ENCODE peak calls at places on chromosomes 16 and 17, in five cellular contexts. L is epithelial cell of esophagus, Z is fibroblast of lung, N is fibroblast of mammary gland, B is thyroid gland. W is an unnamed sample.

GRCh38 chr16:51922476-51922875 is 624.5 kb downstream of the TOX3 start:
- DNase-seq in Z (no peak), L (peak; percentile 98), N (no peak), B (no peak), W (no peak)

GRCh38 chr17:48351916-48352332 is 78.1 kb downstream of the SKAP1 start:
- DNase-seq in Z (peak; percentile 77), L (peak; percentile 17), N (peak; percentile 66), B (no peak), W (peak; percentile 63)

GRCh38 chr16:23227529-23227928 is 45.0 kb downstream of the SCNN1G start:
- DNase-seq in L (no peak), Z (no peak), B (no peak), N (no peak), W (no peak)

GRCh38 chr17:73191443-73192218 is 1.2 kb upstream of the COG1 start:
- DNase-seq in B (peak; percentile 79), L (peak; percentile 77), N (peak; percentile 72), Z (peak; percentile 73), W (peak; percentile 83)

GRCh38 chr16:84617068-84617630 is 729 bp downstream of the COTL1 start:
- DNase-seq in L (peak; percentile 50), N (no peak), Z (no peak), B (peak; percentile 52), W (peak; percentile 16)

GRCh38 chr17:8837438-8838075 is 29.9 kb downstream of the PIK3R6 start:
- DNase-seq in N (peak; percentile 13), L (no peak), Z (no peak), B (peak; percentile 76), W (peak; percentile 6)

GRCh38 chr16:89706446-89707260 is 5.1 kb upstream of the SPATA2L start:
- DNase-seq in N (no peak), B (no peak), L (no peak), Z (no peak), W (no peak)

GRCh38 chr17:47949197-47949759 is 7.9 kb downstream of the PNPO start:
- DNase-seq in N (peak; percentile 76), L (peak; percentile 78), B (peak; percentile 99), Z (peak; percentile 83), W (peak; percentile 88)

GRCh38 chr17:63928966-63929695 is 3.0 kb downstream of the CD79B start:
- DNase-seq in N (no peak), B (no peak), Z (no peak), L (no peak), W (no peak)

GRCh38 chr16:67529639-67530012 is 997 bp downstream of the RIPOR1 start:
- DNase-seq in Z (peak; percentile 32), N (peak; percentile 36), L (no peak), B (no peak), W (no peak)

GRCh38 chr17:58666858-58667267 is 25.0 kb downstream of the TEX14 start:
- DNase-seq in N (peak; percentile 79), B (peak; percentile 24), Z (peak; percentile 87), L (peak; percentile 80), W (peak; percentile 48)

GRCh38 chr17:66190738-66191606 is 961 bp downstream of the CEP112 start:
- DNase-seq in L (peak; percentile 6), B (no peak), N (peak; percentile 78), Z (peak; percentile 75), W (peak; percentile 84)

GRCh38 chr17:61411114-61411943 is 11.7 kb downstream of the TBX2 start:
- DNase-seq in Z (peak; percentile 88), B (peak; percentile 64), N (peak; percentile 76), L (peak; percentile 58), W (peak; percentile 61)

GRCh38 chr17:44038604-44039007 is 23.8 kb upstream of the TMEM101 start:
- DNase-seq in B (peak; percentile 4), N (no peak), L (peak; percentile 27), Z (no peak), W (no peak)

GRCh38 chr17:46191332-46192210 is 1.7 kb downstream of the KANSL1 start:
- DNase-seq in N (no peak), B (peak; percentile 14), L (peak; percentile 58), Z (peak; percentile 42), W (peak; percentile 36)

GRCh38 chr17:20157078-20157360 is 147.9 kb downstream of the SPECC1 start:
- DNase-seq in L (no peak), Z (no peak), B (no peak), N (no peak), W (no peak)

GRCh38 chr17:69084911-69085310 is 24.2 kb upstream of the ABCA9 start:
- DNase-seq in N (no peak), L (peak; percentile 47), Z (no peak), B (peak; percentile 13), W (no peak)

GRCh38 chr17:1605681-1606351 is 22.8 kb downstream of the SLC43A2 start:
- DNase-seq in Z (no peak), N (no peak), L (no peak), B (peak; percentile 93), W (no peak)

GRCh38 chr16:21946889-21947635 is 6.1 kb upstream of the UQCRC2 start:
- DNase-seq in L (peak; percentile 54), Z (no peak), B (no peak), N (no peak), W (no peak)

GRCh38 chr16:30430428-30430970 is 669 bp upstream of the DCTPP1 start:
- DNase-seq in B (no peak), Z (no peak), L (no peak), N (peak; percentile 20), W (no peak)

GRCh38 chr17:31424944-31425582 is 33.6 kb downstream of the RAB11FIP4 start:
- DNase-seq in B (no peak), Z (no peak), L (no peak), N (peak; percentile 30), W (no peak)

GRCh38 chr17:3959295-3959899 is 4.8 kb downstream of the ATP2A3 start:
- DNase-seq in Z (peak; percentile 76), B (no peak), L (peak; percentile 66), N (peak; percentile 65), W (peak; percentile 49)

GRCh38 chr16:56614549-56614991 is 6.2 kb downstream of the MT2A start:
- DNase-seq in L (peak; percentile 80), B (no peak), N (peak; percentile 67), Z (no peak), W (peak; percentile 68)

GRCh38 chr17:7217113-7217987 is 2.3 kb downstream of the DLG4 start:
- DNase-seq in N (peak; percentile 73), B (peak; percentile 40), Z (peak; percentile 80), L (peak; percentile 58), W (peak; percentile 85)

GRCh38 chr17:41863074-41863843 is 2.0 kb downstream of the KLHL11 start:
- DNase-seq in N (no peak), Z (no peak), B (no peak), L (no peak), W (no peak)

GRCh38 chr16:85129846-85130706 is 17.8 kb upstream of the CIBAR2 start:
- DNase-seq in Z (peak; percentile 67), L (no peak), B (no peak), N (peak; percentile 69), W (peak; percentile 50)

GRCh38 chr17:43945074-43945824 is 3.0 kb upstream of the PPY start:
- DNase-seq in B (no peak), Z (peak; percentile 52), L (peak; percentile 10), N (peak; percentile 71), W (no peak)

GRCh38 chr17:72811976-72812687 is 280.4 kb downstream of the SLC39A11 start:
- DNase-seq in B (no peak), Z (peak; percentile 27), N (peak; percentile 10), L (no peak), W (peak; percentile 35)

GRCh38 chr17:48002208-48002919 is 31.5 kb downstream of the CDK5RAP3 start:
- DNase-seq in N (peak; percentile 74), B (no peak), L (peak; percentile 70), Z (peak; percentile 70), W (peak; percentile 83)

GRCh38 chr16:85211247-85211910 is 99.1 kb upstream of the CIBAR2 start:
- DNase-seq in B (peak; percentile 78), Z (peak; percentile 47), L (peak; percentile 32), N (peak; percentile 55), W (peak; percentile 61)

GRCh38 chr16:68364601-68364998 is 53.8 kb downstream of the PRMT7 start:
- DNase-seq in L (no peak), Z (no peak), N (peak; percentile 24), B (no peak), W (peak; percentile 31)

GRCh38 chr16:28040039-28040438 is 23.5 kb downstream of the GSG1L start:
- DNase-seq in N (no peak), B (no peak), L (no peak), Z (no peak), W (no peak)
- H3K4me3 ChIP-seq in N (no peak overlapping the region), B (no peak overlapping the region), L (no peak overlapping the region), Z (no peak overlapping the region), W (no peak overlapping the region)

DNA sequence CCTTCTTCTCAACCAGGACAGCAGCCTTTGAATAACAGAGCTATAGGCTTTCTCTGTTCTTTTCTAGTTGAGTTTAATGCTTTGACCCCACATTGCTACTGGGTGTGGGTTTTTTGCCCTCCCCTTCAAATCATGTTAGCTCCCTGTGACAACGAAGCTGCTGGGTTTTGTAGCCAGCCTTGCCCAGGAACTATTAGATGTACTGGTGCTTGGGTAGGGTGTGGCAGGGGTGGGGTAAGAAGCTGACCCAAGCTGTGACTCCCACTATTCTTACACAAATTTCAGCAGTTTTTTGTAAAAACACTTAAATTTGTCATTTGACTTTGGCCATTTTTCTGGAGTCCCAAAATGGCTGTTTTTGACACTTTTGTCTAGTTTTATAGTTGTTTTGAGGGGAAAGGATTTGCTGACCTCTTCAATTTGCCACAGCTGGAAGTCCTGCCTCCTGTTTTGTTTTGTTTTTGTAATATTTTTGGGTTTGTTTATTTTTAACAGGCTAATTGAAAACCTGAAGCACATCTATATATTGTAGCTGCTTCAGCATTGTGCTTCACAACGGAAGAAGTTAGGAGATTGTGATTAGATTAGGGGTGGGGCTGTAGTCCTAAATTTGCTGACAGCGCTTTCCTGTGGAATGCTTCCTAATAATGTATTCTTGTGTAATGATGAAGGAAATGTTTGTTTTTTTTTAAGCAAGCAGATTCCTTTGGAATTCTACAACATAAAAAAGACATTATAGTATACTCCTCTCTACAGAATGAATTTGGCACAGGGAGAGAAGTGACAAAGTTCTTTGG is 69.9 kb downstream of the NLK start:
- DNase-seq in Z (peak; percentile 64), L (peak; percentile 8), B (no peak), N (peak; percentile 30), W (peak; percentile 68)
- H3K4me3 ChIP-seq in Z (no peak overlapping the region), L (no peak overlapping the region), B (no peak overlapping the region), N (no peak overlapping the region), W (no peak overlapping the region)

DNA sequence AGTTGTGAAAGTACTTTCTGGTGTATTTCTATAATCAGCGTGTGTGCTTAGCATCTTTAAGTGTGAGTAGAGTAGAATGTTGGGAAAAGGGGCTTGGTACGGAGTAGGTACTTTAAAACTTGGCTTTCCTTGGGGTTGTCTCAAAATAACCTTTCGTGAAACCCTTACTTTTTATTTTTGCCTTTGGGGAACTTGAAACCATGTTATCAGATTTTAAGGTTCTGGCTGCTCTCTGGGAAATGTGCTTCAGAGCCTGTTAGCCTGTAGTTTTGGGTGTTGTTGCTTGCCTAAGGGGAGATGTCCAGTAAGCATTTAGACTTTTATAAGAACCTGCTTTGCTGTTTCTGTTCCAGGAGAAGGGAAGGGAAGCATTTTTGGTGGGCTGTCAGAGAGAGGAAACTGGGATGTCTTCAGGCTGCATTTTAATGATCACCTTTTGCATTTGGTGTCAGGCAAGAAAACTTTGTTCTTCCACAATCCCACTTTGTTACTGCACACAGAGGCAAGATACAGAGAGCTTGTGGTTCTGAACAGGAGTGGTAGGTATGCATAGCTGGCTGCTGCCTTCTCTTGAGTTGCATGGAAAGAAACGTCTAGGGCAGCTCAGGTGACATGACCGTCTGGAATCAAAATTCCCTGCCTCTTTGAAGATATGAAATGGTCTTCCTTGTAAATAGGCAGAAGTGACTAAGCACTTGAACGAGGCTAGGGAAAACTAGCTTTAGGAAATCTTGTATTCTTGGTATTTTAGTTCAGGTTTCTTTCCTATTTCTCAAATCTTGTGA is 1.6 kb downstream of the RABEP1 start:
- DNase-seq in L (peak; percentile 39), N (no peak), B (no peak), Z (no peak), W (peak; percentile 54)
- H3K4me3 ChIP-seq in L (peak overlapping the region; percentile 68), N (peak overlapping the region; percentile 68), B (no peak overlapping the region), Z (peak overlapping the region; percentile 93), W (peak overlapping the region; percentile 73)

GRCh38 chr16:48133455-48134226 is 22.2 kb downstream of the ABCC12 start:
- DNase-seq in B (peak; percentile 92), L (no peak), Z (no peak), N (no peak), W (no peak)
- H3K4me3 ChIP-seq in B (no peak overlapping the region), L (no peak overlapping the region), Z (no peak overlapping the region), N (no peak overlapping the region), W (no peak overlapping the region)